ENCODE peak calls at places on chromosome 20, in seven cellular contexts. A, D, K, U, T, S and X are unnamed samples.

GRCh38 chr20:367486-367887 is 13.1 kb upstream of the TRIB3 start:
- DNase-seq in S (no peak), D (no peak), T (no peak), K (no peak), U (no peak), A (no peak), X (no peak)

GRCh38 chr20:52081791-52082190 is 109.8 kb downstream of the ZFP64 start:
- DNase-seq in U (no peak), S (no peak), K (no peak), A (no peak), T (no peak), D (no peak), X (no peak)

GRCh38 chr20:12069181-12069580 is 151.5 kb downstream of the BTBD3 start:
- DNase-seq in K (no peak), A (no peak), D (no peak), U (no peak), T (no peak), S (no peak), X (no peak)

GRCh38 chr20:48827880-48828733 is at the start of gene PREX1:
- DNase-seq in S (peak), A (no peak), U (no peak), D (peak), K (peak), T (peak), X (peak)

GRCh38 chr20:20457392-20458126 is 89.7 kb downstream of the INSM1 start:
- DNase-seq in S (no peak), U (no peak), K (no peak), T (no peak), D (no peak), A (no peak), X (no peak)

GRCh38 chr20:17822039-17822438 is 122.3 kb downstream of the BANF2 start:
- DNase-seq in T (no peak), K (no peak), D (no peak), S (no peak), U (no peak), A (peak), X (no peak)

GRCh38 chr20:45269754-45270270 is 15.4 kb upstream of the SLPI start:
- DNase-seq in S (no peak), D (no peak), T (no peak), U (no peak), A (no peak), K (no peak), X (no peak)

GRCh38 chr20:47318027-47318595 is 38.4 kb downstream of the ZMYND8 start:
- DNase-seq in D (no peak), K (no peak), U (no peak), A (peak), S (no peak), T (peak), X (peak)

GRCh38 chr20:44422083-44422482 is 53.6 kb upstream of the TTPAL start:
- DNase-seq in U (no peak), A (no peak), S (no peak), K (no peak), D (no peak), T (no peak), X (no peak)

GRCh38 chr20:17928633-17929311 is 39.8 kb downstream of the SNX5 start:
- DNase-seq in S (no peak), T (no peak), K (no peak), D (no peak), U (no peak), A (no peak), X (no peak)

GRCh38 chr20:47055699-47056369 is 161.2 kb downstream of the EYA2 start:
- DNase-seq in U (no peak), D (no peak), S (no peak), T (no peak), A (no peak), K (no peak), X (no peak)

GRCh38 chr20:39473533-39473932 is 511.4 kb downstream of the DHX35 start:
- DNase-seq in D (no peak), T (no peak), S (no peak), A (no peak), U (no peak), K (no peak), X (no peak)

GRCh38 chr20:41386502-41387427 is 20.1 kb upstream of the EMILIN3 start:
- DNase-seq in A (no peak), T (no peak), U (no peak), S (no peak), K (no peak), D (peak), X (no peak)

GRCh38 chr20:13545755-13546154 is 93.0 kb downstream of the TASP1 start:
- DNase-seq in A (no peak), S (no peak), U (no peak), T (no peak), D (no peak), K (no peak), X (no peak)

GRCh38 chr20:51760905-51761544 is 7.2 kb downstream of the ATP9A start:
- DNase-seq in U (no peak), K (no peak), T (no peak), D (no peak), S (no peak), A (peak), X (no peak)

GRCh38 chr20:40251284-40251932 is 437.6 kb downstream of the MAFB start:
- DNase-seq in K (no peak), T (peak), A (peak), D (peak), S (peak), U (no peak), X (no peak)

GRCh38 chr20:19812056-19812455 is 54.0 kb downstream of the RIN2 start:
- DNase-seq in A (no peak), U (no peak), K (no peak), D (no peak), S (no peak), T (no peak), X (no peak)

GRCh38 chr20:57442160-57442887 is 51.1 kb downstream of the RBM38 start:
- DNase-seq in T (no peak), D (no peak), U (no peak), K (no peak), A (no peak), S (no peak), X (no peak)

GRCh38 chr20:57437672-57438330 is 46.6 kb downstream of the RBM38 start:
- DNase-seq in D (no peak), K (no peak), S (no peak), T (no peak), U (no peak), A (no peak), X (no peak)

GRCh38 chr20:53655909-53656652 is 62.4 kb upstream of the ZNF217 start:
- DNase-seq in D (no peak), U (no peak), K (no peak), T (no peak), S (no peak), A (no peak), X (no peak)

DNA sequence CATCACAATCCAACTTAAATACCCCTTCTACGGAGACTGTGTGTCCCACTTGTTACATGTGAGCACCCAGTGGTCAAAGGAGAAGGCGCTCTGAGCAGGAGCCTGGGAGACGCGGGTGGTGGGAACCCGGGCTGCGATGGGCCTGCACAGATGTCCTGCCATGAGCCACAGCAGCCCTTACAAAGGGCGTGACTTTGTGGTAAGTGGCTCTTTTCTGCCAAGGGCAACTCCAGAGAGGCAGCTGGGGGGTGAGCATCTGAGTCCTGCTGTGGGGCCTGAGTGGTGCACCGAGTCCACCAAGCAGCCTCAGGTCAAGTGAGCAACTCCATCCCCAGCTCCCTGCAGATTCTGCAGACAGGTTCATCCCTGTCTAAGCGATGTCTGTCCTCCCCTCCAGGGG is 33.6 kb upstream of the CST7 start:
- DNase-seq in D (no peak), A (no peak), U (no peak), T (no peak), S (no peak), K (no peak), X (no peak)
- TF ChIP-seq TAF1 in D (no peak), A (no peak), U (no peak), T (no peak), S (no peak), K (no peak), X (no peak)

GRCh38 chr20:38060536-38060935 is 27.0 kb downstream of the RPRD1B start:
- DNase-seq in S (no peak), T (no peak), U (no peak), A (no peak), D (no peak), K (no peak), X (no peak)
- TF ChIP-seq TAF1 in S (no peak), T (no peak), U (no peak), A (no peak), D (no peak), K (no peak), X (no peak)

DNA sequence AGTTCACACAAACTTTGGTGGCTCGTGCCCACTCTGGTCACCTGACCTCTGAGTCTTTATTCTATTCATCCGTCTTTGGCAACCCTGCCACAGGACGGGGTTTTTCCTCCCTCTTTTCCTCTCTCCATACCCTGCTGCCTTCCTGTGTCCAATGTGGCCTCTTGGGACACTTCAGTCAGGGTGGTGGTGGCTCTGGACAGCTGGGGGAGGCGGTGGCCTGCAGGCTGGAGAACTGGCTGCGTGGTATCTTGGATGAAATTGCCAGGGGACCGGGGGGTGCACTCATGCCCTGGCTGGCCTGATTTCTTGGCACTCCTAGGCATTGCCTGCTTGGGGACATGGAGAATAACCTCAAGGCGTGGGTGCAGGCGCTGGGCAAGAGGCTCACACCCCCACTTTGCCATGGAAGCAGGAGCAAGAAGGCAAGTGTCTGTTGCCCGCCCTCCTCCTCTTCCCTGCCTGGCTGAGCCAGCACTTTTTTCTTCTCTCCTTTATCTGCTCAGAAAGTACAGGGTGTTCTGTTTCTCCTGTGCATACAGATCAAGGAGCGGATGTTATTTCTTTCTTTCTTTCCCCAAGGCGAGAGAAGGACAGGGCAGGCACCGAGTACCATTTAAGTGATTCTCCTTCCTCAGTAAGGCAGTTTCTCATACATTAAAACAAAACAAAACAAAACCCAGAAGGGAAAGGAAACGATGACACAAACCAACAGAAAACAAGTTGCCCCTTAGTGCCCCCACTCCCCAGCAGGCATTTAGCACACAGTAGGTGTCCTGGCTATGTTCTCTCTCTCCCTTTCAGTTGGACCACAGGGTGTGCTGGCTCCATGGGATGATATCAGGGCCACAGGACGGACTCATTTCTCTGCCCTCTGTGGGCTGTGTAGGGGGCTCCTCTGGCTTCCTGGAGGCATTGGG is 155.5 kb upstream of the RNF24 start:
- DNase-seq in S (no peak), T (no peak), U (no peak), D (no peak), K (no peak), A (no peak), X (no peak)
- TF ChIP-seq TAF1 in S (no peak), T (no peak), U (no peak), D (no peak), K (no peak), A (no peak), X (no peak)

GRCh38 chr20:16732506-16733152 is 2.8 kb downstream of the SNRPB2 start:
- DNase-seq in K (no peak), A (no peak), U (no peak), D (peak), S (no peak), T (no peak), X (no peak)
- TF ChIP-seq TAF1 in K (no peak), A (no peak), U (no peak), D (no peak), S (no peak), T (no peak), X (no peak)

DNA sequence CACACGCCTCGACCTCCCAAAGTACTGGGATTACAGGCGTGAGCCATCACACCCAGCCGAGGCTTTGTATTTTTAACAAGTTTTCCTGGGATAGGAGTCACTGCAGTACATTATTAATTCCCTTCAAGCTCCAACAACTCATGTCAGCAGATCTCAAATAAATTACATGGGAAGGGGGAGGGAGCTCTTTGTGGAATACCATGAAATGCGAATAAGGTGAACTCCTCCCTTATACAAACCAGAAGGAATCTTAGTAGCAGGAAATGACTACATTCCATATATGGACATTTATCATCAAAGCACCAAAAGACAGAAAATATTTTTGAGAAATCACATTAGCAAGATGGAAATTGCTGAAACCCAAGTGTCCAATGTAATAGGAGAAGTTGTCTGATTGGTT is 2.9 kb downstream of the GSS start:
- DNase-seq in A (no peak), T (no peak), S (no peak), D (no peak), U (no peak), K (no peak), X (no peak)
- TF ChIP-seq TAF1 in A (no peak), T (no peak), S (no peak), D (no peak), U (no peak), K (no peak), X (no peak)

GRCh38 chr20:34472246-34472925 is 43.8 kb upstream of the DYNLRB1 start:
- DNase-seq in S (no peak), T (peak), A (no peak), D (no peak), K (no peak), U (no peak), X (no peak)
- TF ChIP-seq TAF1 in S (no peak), T (no peak), A (no peak), D (no peak), K (no peak), U (no peak), X (no peak)

GRCh38 chr20:2122921-2123320 is 21.3 kb downstream of the STK35 start:
- DNase-seq in K (no peak), A (no peak), S (no peak), D (no peak), U (no peak), T (no peak), X (no peak)

GRCh38 chr20:2123720-2124119 is 22.1 kb downstream of the STK35 start:
- DNase-seq in K (no peak), D (no peak), S (no peak), T (no peak), A (no peak), U (no peak), X (no peak)

GRCh38 chr20:2128542-2128941 is 26.9 kb downstream of the STK35 start:
- DNase-seq in U (no peak), K (no peak), S (no peak), A (no peak), T (no peak), D (no peak), X (no peak)

GRCh38 chr20:2125474-2126112 is 24.0 kb downstream of the STK35 start:
- DNase-seq in A (no peak), U (no peak), S (no peak), K (no peak), T (no peak), D (no peak), X (no peak)

GRCh38 chr20:2124632-2125131 is 23.1 kb downstream of the STK35 start:
- DNase-seq in S (no peak), U (no peak), A (no peak), K (no peak), D (no peak), T (no peak), X (no peak)
- TF ChIP-seq TAF1 in S (no peak), U (no peak), A (no peak), K (no peak), D (no peak), T (no peak), X (no peak)

GRCh38 chr20:62389601-62390087 is 2.7 kb downstream of the RPS21 start:
- DNase-seq in K (no peak), U (no peak), A (no peak), S (no peak), D (no peak), T (no peak), X (no peak)

GRCh38 chr20:62386383-62387218 is at the start of gene RPS21:
- DNase-seq in U (peak), S (peak), A (peak), D (peak), T (peak), K (peak), X (peak)

GRCh38 chr20:62387993-62388635 is 1.2 kb downstream of the RPS21 start:
- DNase-seq in T (no peak), S (no peak), A (no peak), K (no peak), U (no peak), D (no peak), X (no peak)

GRCh38 chr20:62388839-62389600 is 2.1 kb downstream of the RPS21 start:
- DNase-seq in U (no peak), A (no peak), S (no peak), T (no peak), K (no peak), D (no peak), X (no peak)

DNA sequence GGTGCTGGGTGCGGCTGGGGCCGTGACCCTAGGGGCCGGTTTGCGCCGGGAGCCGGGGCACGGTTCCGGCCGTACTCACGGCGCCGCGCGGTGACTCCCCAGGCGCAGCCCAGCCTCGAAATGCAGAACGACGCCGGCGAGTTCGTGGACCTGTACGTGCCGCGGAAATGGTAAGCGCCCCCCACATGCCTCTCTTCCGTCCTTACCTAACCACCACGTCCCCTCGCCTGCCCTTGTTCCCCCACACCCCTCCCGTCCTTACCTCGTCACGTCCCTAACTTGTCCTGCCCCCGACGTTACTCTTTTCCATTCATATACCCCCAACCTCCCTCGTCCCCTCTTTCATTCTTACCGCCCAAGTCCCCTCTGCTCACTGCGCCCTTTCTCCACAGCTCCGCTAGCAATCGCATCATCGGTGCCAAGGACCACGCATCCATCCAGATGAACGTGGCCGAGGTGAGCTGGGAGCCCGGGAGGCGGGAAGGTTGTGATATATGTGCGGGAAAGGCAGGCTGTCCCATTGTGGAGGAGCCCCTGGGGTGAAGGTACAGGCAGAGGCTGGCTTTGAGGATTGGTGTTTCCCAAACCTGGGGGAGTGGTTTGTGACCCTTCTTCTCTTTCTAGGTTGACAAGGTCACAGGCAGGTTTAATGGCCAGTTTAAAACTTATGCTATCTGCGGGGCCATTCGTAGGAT is 463 bp downstream of the RPS21 start:
- DNase-seq in S (no peak), T (no peak), K (no peak), U (no peak), D (no peak), A (no peak), X (no peak)
- TF ChIP-seq TAF1 in S (no peak), T (no peak), K (no peak), U (no peak), D (no peak), A (no peak), X (no peak)

GRCh38 chr20:25065625-25066338 is 7.8 kb upstream of the ACSS1 start:
- DNase-seq in K (no peak), T (peak), S (no peak), D (peak), U (peak), A (peak), X (peak)
- TF ChIP-seq TAF1 in K (no peak), T (no peak), S (no peak), D (no peak), U (no peak), A (no peak), X (no peak)

GRCh38 chr20:32114305-32114960 is 4.9 kb downstream of the TM9SF4 start:
- DNase-seq in K (no peak), S (no peak), D (peak), T (no peak), A (no peak), U (no peak), X (no peak)

GRCh38 chr20:32111763-32112162 is 2.2 kb downstream of the TM9SF4 start:
- DNase-seq in S (no peak), A (no peak), T (no peak), U (no peak), K (no peak), D (no peak), X (no peak)

GRCh38 chr20:32113861-32114260 is 4.3 kb downstream of the TM9SF4 start:
- DNase-seq in U (no peak), D (no peak), T (no peak), S (no peak), K (no peak), A (no peak), X (no peak)

GRCh38 chr20:32111287-32111686 is 1.8 kb downstream of the TM9SF4 start:
- DNase-seq in D (no peak), U (no peak), T (no peak), S (no peak), A (peak), K (no peak), X (no peak)

DNA sequence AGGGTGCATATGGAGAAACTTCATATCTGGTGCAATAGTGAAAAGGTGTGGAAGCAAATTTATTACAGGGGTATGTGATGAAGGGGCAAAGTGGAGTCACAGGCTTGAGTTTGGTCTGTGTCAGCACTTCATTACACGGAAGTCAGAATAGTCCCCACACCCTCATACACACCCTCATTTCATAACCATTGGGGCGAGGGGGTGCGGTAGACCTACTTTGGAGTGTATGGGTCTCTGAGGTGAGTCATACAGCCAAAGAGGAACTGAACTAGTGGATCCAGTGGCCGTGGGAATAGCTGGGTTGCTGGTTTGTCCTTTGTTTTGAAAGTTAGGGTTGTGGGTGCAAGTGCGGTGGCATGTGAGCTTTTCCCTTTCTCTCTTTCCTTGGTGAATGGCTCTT is 3.3 kb downstream of the TM9SF4 start:
- DNase-seq in D (no peak), T (peak), K (no peak), S (no peak), A (no peak), U (no peak), X (no peak)
- TF ChIP-seq TAF1 in D (no peak), T (no peak), K (no peak), S (no peak), A (no peak), U (no peak), X (no peak)